ENCODE peak calls at places on chromosomes 16 and 17, in six cellular contexts. T, A, I, D, B and V are unnamed samples.

GRCh38 chr17:68600881-68601564 is at the start of gene FAM20A:
- DNase-seq in T (no peak), A (peak), I (no peak), D (peak), B (no peak), V (peak)

GRCh38 chr17:18319604-18320256 is 4.6 kb downstream of the SMCR8 start:
- DNase-seq in T (peak), A (peak), I (no peak), D (peak), B (peak), V (peak)

GRCh38 chr16:69890114-69890890 is 60.8 kb upstream of the CLEC18A start:
- DNase-seq in T (peak), A (peak), I (no peak), D (peak), B (no peak), V (peak)

GRCh38 chr17:19590912-19591551 is 57.4 kb downstream of the SLC47A1 start:
- DNase-seq in T (no peak), A (no peak), I (no peak), D (no peak), B (no peak), V (no peak)

GRCh38 chr17:64115871-64116534 is 13.9 kb downstream of the ERN1 start:
- DNase-seq in T (peak), A (no peak), I (no peak), D (no peak), B (peak), V (no peak)

GRCh38 chr17:6473128-6473767 is 29.0 kb downstream of the PIMREG start:
- DNase-seq in T (no peak), A (peak), I (peak), D (peak), B (peak), V (no peak)

GRCh38 chr17:61234102-61234750 is 165.4 kb upstream of the TBX2 start:
- DNase-seq in T (no peak), A (no peak), I (no peak), D (no peak), B (no peak), V (no peak)

GRCh38 chr16:10935491-10935890 is 6.8 kb downstream of the DEXI start:
- DNase-seq in T (no peak), A (no peak), I (no peak), D (no peak), B (no peak), V (no peak)

GRCh38 chr17:34527908-34528470 is 51.4 kb upstream of the TMEM132E start:
- DNase-seq in T (no peak), A (peak), I (no peak), D (no peak), B (no peak), V (no peak)

GRCh38 chr17:80649200-80649644 is 104.6 kb downstream of the RPTOR start:
- DNase-seq in T (no peak), A (no peak), I (no peak), D (no peak), B (no peak), V (no peak)

GRCh38 chr17:49703557-49704277 is 4.0 kb downstream of the SLC35B1 start:
- DNase-seq in T (no peak), A (peak), I (no peak), D (no peak), B (peak), V (no peak)

GRCh38 chr16:66298006-66298405 is 68.5 kb upstream of the CDH5 start:
- DNase-seq in T (no peak), A (no peak), I (no peak), D (no peak), B (no peak), V (no peak)

GRCh38 chr16:86643661-86644060 is 65.3 kb downstream of the FOXL1 start:
- DNase-seq in T (no peak), A (no peak), I (no peak), D (no peak), B (no peak), V (no peak)

GRCh38 chr16:67329901-67330300 is 3.3 kb downstream of the LRRC36 start:
- DNase-seq in T (no peak), A (no peak), I (no peak), D (no peak), B (no peak), V (no peak)

GRCh38 chr17:37092041-37092440 is 143.3 kb downstream of the AATF start:
- DNase-seq in T (no peak), A (no peak), I (no peak), D (no peak), B (no peak), V (no peak)

GRCh38 chr17:14427914-14428639 is 127.2 kb downstream of the HS3ST3B1 start:
- DNase-seq in T (no peak), A (no peak), I (peak), D (no peak), B (no peak), V (no peak)

GRCh38 chr16:61892531-61892930 is 143.7 kb downstream of the CDH8 start:
- DNase-seq in T (no peak), A (no peak), I (no peak), D (no peak), B (no peak), V (peak)

GRCh38 chr17:33142703-33143299 is 150.3 kb downstream of the ASIC2 start:
- DNase-seq in T (no peak), A (peak), I (no peak), D (no peak), B (no peak), V (no peak)

GRCh38 chr16:82603784-82604411 is 22.9 kb upstream of the CDH13 start:
- DNase-seq in T (peak), A (peak), I (no peak), D (no peak), B (peak), V (no peak)

GRCh38 chr17:79531191-79531590 is 79.7 kb downstream of the RBFOX3 start:
- DNase-seq in T (no peak), A (no peak), I (no peak), D (no peak), B (no peak), V (no peak)

GRCh38 chr16:59783191-59783590 is 1049.1 kb upstream of the GOT2 start:
- DNase-seq in T (no peak), A (no peak), I (no peak), D (no peak), B (no peak), V (no peak)

GRCh38 chr16:48435319-48435682 is 50.1 kb upstream of the SIAH1 start:
- DNase-seq in T (no peak), A (no peak), I (no peak), D (no peak), B (no peak), V (no peak)

GRCh38 chr17:30433514-30433913 is 43.7 kb upstream of the GOSR1 start:
- DNase-seq in T (peak), A (no peak), I (no peak), D (peak), B (peak), V (no peak)

GRCh38 chr17:17097763-17098345 is 55.6 kb downstream of the MPRIP start:
- DNase-seq in T (no peak), A (no peak), I (no peak), D (no peak), B (no peak), V (no peak)

GRCh38 chr16:53780051-53780450 is 76.1 kb downstream of the FTO start:
- DNase-seq in T (no peak), A (no peak), I (no peak), D (no peak), B (no peak), V (no peak)